ENCODE peak calls at places on chromosome 10, in five cellular contexts. O, H, D, B and S are unnamed samples.

GRCh38 chr10:35503548-35503947 is 101.6 kb upstream of the GJD4 start:
- DNase-seq in O (no peak), H (no peak), D (no peak), B (no peak), S (no peak)

GRCh38 chr10:80371462-80371861 is 14.9 kb downstream of the DYDC2 start:
- DNase-seq in O (no peak), H (no peak), D (no peak), B (no peak), S (no peak)

GRCh38 chr10:72045586-72045985 is 42.8 kb downstream of the SPOCK2 start:
- DNase-seq in O (no peak), H (no peak), D (no peak), B (no peak), S (no peak)

GRCh38 chr10:116082211-116082610 is 190.8 kb downstream of the GFRA1 start:
- DNase-seq in O (no peak), H (no peak), D (no peak), B (no peak), S (no peak)

GRCh38 chr10:88989824-88990527 is 622 bp upstream of the FAS start:
- DNase-seq in O (peak; percentile 53), H (no peak), D (no peak), B (peak; percentile 47), S (no peak)

GRCh38 chr10:47449102-47449978 is 34.6 kb downstream of the ANXA8 start:
- DNase-seq in O (no peak), H (no peak), D (no peak), B (no peak), S (no peak)

GRCh38 chr10:80544316-80544953 is 6.7 kb downstream of the SH2D4B start:
- DNase-seq in O (no peak), H (no peak), D (no peak), B (no peak), S (no peak)

GRCh38 chr10:22475857-22476600 is 130.7 kb downstream of the SPAG6 start:
- DNase-seq in O (no peak), H (peak; percentile 37), D (peak; percentile 46), B (no peak), S (no peak)

GRCh38 chr10:48412081-48412480 is 105.6 kb downstream of the MAPK8 start:
- DNase-seq in O (no peak), H (no peak), D (no peak), B (no peak), S (no peak)

GRCh38 chr10:34816067-34817002 is 1.2 kb upstream of the PARD3 start:
- DNase-seq in O (no peak), H (peak; percentile 16), D (no peak), B (peak; percentile 56), S (peak; percentile 25)

GRCh38 chr10:119304541-119304940 is 97.2 kb downstream of the GRK5 start:
- DNase-seq in O (no peak), H (no peak), D (no peak), B (peak; percentile 41), S (no peak)

DNA sequence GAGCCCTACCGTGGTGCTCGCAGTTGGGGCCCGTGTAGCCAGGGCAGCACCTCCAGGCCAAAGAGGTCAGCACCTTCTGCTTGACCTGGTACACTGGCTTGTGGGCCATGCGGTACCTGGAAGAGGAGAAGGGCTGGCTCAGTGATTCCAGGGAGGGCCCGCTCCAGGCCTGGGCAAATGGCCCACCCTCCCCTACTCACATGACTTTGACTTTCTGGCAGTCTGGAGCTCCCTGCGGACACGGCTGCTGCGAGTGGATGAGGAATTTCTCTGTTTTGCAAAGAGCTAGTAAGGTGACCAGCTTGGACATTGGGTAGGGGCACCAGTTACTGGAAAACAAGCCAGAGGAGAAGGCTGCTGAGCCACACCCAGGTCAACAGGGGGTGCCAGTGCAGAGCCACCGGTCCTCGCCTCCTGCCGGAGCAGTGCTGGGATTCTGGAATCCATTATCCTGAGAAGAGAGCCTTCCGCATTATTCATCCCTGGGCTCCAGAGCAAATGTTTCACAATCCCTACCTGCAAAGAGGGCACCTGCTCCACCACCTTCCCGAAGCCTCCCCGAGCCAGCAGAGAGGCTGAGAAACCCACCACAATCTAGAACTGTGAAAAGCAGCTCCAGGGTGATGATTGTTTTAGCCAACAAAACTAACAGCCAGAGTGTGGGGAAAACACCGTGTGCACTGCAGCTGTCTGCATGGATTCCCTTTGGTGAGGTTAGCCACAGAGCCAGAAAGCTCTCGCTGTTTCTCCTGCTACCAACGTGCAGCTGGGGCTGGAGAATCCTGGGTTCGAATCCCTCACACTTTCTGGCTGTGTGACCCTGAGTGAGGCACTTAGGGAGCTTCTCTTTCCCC is 11.8 kb downstream of the MMRN2 start:
- DNase-seq in O (no peak), H (no peak), D (peak; percentile 35), B (peak; percentile 51), S (peak; percentile 46)
- TF ChIP-seq CTCF in O (no peak), H (no peak), D (peak; percentile 53), B (no peak), S (peak; percentile 38)

GRCh38 chr10:98790817-98791216 is 344.1 kb upstream of the HPS1 start:
- DNase-seq in O (peak; percentile 27), H (no peak), D (no peak), B (no peak), S (no peak)
- TF ChIP-seq CTCF in O (peak; percentile 22), H (peak; percentile 61), D (peak; percentile 59), B (no peak), S (no peak)

GRCh38 chr10:14093735-14094484 is 236.8 kb downstream of the FRMD4A start:
- DNase-seq in O (peak; percentile 30), H (peak; percentile 17), D (no peak), B (no peak), S (no peak)
- TF ChIP-seq CTCF in O (peak; percentile 17), H (peak; percentile 49), D (peak; percentile 70), B (peak; percentile 30), S (peak; percentile 35)

DNA sequence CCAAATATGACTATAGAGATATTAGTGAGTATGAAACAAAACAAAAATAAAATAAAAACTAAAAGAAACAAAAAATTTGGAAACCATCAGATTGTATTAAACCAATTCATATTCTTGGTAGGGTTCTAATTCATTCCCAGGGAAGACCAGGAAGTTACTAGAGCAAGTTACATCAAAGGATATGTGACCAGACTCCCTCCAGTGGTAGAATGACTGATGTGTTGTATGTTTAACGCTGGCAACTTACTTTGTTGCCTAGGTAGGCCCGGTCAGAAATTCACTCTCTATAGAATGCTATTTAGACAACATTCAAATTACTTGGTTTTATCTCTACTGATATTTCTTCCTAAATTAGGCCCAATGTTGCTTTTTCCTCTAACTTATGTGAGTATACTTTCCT is 5.2 kb downstream of the PHYHIPL start:
- DNase-seq in O (peak; percentile 48), H (peak; percentile 1), D (no peak), B (no peak), S (peak; percentile 19)
- TF ChIP-seq CTCF in O (peak; percentile 45), H (peak; percentile 83), D (peak; percentile 77), B (peak; percentile 54), S (peak; percentile 77)

GRCh38 chr10:14547826-14548225 is 217.1 kb upstream of the FRMD4A start:
- DNase-seq in O (no peak), H (no peak), D (no peak), B (no peak), S (no peak)
- TF ChIP-seq CTCF in O (no peak), H (peak; percentile 34), D (no peak), B (no peak), S (no peak)